ENCODE peak calls at places on chromosomes 16 and 17, in six cellular contexts. T is A549, X is K562, D is HepG2, M is SK-N-SH, S is GM12878. A is an unnamed sample.
A peak's percentile ranks its signal among the peaks of the same experiment; 100 is the strongest.

GRCh38 chr16:57941016-57941656 is 29.8 kb downstream of the CNGB1 start:
- DNase-seq in S (no peak), X (no peak), M (peak; percentile 86), T (no peak), D (no peak), A (no peak)

GRCh38 chr17:73196500-73196899 is 3.6 kb downstream of the COG1 start:
- DNase-seq in S (no peak), M (no peak), T (peak; percentile 61), X (no peak), D (no peak), A (no peak)

GRCh38 chr17:48639136-48639535 is 13.0 kb upstream of the HOXB9 start:
- DNase-seq in S (no peak), T (peak; percentile 45), M (no peak), D (no peak), X (peak; percentile 83), A (no peak)

GRCh38 chr17:14619821-14620220 is 318.9 kb downstream of the HS3ST3B1 start:
- DNase-seq in S (no peak), M (no peak), D (no peak), X (no peak), T (no peak), A (no peak)

GRCh38 chr16:69566437-69567030 is 768 bp downstream of the NFAT5 start:
- DNase-seq in X (peak; percentile 75), S (no peak), T (peak; percentile 79), D (peak; percentile 40), M (peak; percentile 69), A (peak; percentile 68)

GRCh38 chr17:10657866-10658265 is 757 bp upstream of the MYH3 start:
- DNase-seq in S (no peak), X (no peak), D (no peak), T (no peak), M (peak; percentile 35), A (no peak)

GRCh38 chr17:37774508-37774907 is 29.6 kb upstream of the HNF1B start:
- DNase-seq in X (no peak), M (no peak), T (no peak), S (peak; percentile 91), D (no peak), A (no peak)

GRCh38 chr16:75461575-75461974 is 2.9 kb downstream of the TMEM170A start:
- DNase-seq in M (no peak), X (no peak), D (no peak), T (no peak), S (no peak), A (no peak)

GRCh38 chr17:47717261-47717697 is 15.8 kb upstream of the TBX21 start:
- DNase-seq in X (peak; percentile 34), T (no peak), D (no peak), S (no peak), M (peak; percentile 64), A (no peak)

GRCh38 chr17:2694381-2695242 is 17.0 kb downstream of the CLUH start:
- DNase-seq in X (no peak), D (no peak), T (no peak), S (no peak), M (peak; percentile 39), A (no peak)

GRCh38 chr16:49649013-49649785 is 206.7 kb downstream of the ZNF423 start:
- DNase-seq in D (peak; percentile 10), M (no peak), X (no peak), T (no peak), S (no peak), A (no peak)

GRCh38 chr17:18119938-18120337 is 11.4 kb downstream of the MYO15A start:
- DNase-seq in T (no peak), S (no peak), D (no peak), X (no peak), M (no peak), A (no peak)

GRCh38 chr17:80751460-80752368 is 207.1 kb downstream of the RPTOR start:
- DNase-seq in T (no peak), X (no peak), S (no peak), D (peak; percentile 72), M (no peak), A (peak; percentile 58)

GRCh38 chr17:53949473-53950090 is 126.9 kb downstream of the KIF2B start:
- DNase-seq in T (no peak), X (no peak), D (no peak), M (no peak), S (no peak), A (no peak)

GRCh38 chr17:40551091-40551873 is 14.0 kb downstream of the CCR7 start:
- DNase-seq in X (no peak), M (no peak), D (peak; percentile 100), S (no peak), T (peak; percentile 99), A (peak; percentile 100)

GRCh38 chr16:87581867-87582220 is 20.5 kb upstream of the JPH3 start:
- DNase-seq in M (peak; percentile 58), T (peak; percentile 90), X (peak; percentile 77), S (no peak), D (peak; percentile 39), A (peak; percentile 98)

GRCh38 chr17:27473748-27474609 is 17.7 kb downstream of the KSR1 start:
- DNase-seq in X (peak; percentile 91), S (peak; percentile 97), M (no peak), D (no peak), T (no peak), A (no peak)

GRCh38 chr17:79459846-79460245 is 151.0 kb downstream of the RBFOX3 start:
- DNase-seq in D (no peak), T (no peak), X (no peak), M (no peak), S (no peak), A (no peak)

GRCh38 chr17:28173801-28174200 is 131.3 kb downstream of the NLK start:
- DNase-seq in D (no peak), T (no peak), X (no peak), S (no peak), M (no peak), A (no peak)

GRCh38 chr17:7850970-7851437 is 3.9 kb upstream of the TMEM88 start:
- DNase-seq in D (no peak), S (no peak), X (no peak), T (no peak), M (no peak), A (no peak)

GRCh38 chr17:21200590-21201301 is 13.2 kb downstream of the TMEM11 start:
- DNase-seq in M (no peak), S (no peak), D (no peak), X (no peak), T (no peak), A (no peak)

GRCh38 chr16:27314161-27314723 is 468 bp downstream of the IL4R start:
- DNase-seq in D (peak; percentile 63), M (peak; percentile 39), X (no peak), S (no peak), T (peak; percentile 68), A (peak; percentile 97)

GRCh38 chr17:74442670-74443515 is 11.0 kb downstream of the GPRC5C start:
- DNase-seq in M (peak; percentile 60), X (peak; percentile 62), D (peak; percentile 95), T (peak; percentile 66), S (no peak), A (no peak)

GRCh38 chr17:57154896-57155295 is 69.8 kb downstream of the AKAP1 start:
- DNase-seq in D (no peak), S (no peak), X (no peak), M (no peak), T (no peak), A (no peak)

GRCh38 chr17:31408586-31408985 is 17.1 kb downstream of the RAB11FIP4 start:
- DNase-seq in M (no peak), T (no peak), D (no peak), S (no peak), X (no peak), A (no peak)

GRCh38 chr16:28623172-28623711 is 13.4 kb upstream of the SULT1A1 start:
- DNase-seq in T (peak; percentile 32), X (no peak), D (no peak), S (no peak), M (no peak), A (no peak)

GRCh38 chr16:68658258-68658973 is 13.3 kb downstream of the CDH3 start:
- DNase-seq in D (no peak), X (no peak), M (no peak), T (peak; percentile 53), S (no peak), A (peak; percentile 50)

GRCh38 chr17:8150194-8151119 is 1.7 kb downstream of the PER1 start:
- DNase-seq in M (no peak), X (no peak), T (no peak), S (no peak), D (no peak), A (no peak)

GRCh38 chr16:4754865-4755264 is 12.1 kb downstream of the ZNF500 start:
- DNase-seq in M (no peak), S (no peak), T (no peak), D (no peak), X (no peak), A (no peak)

GRCh38 chr16:4753227-4753626 is 13.7 kb downstream of the ZNF500 start:
- DNase-seq in S (no peak), M (no peak), T (no peak), X (no peak), D (no peak), A (no peak)

GRCh38 chr16:4752351-4753100 is 14.4 kb downstream of the ZNF500 start:
- DNase-seq in D (no peak), T (no peak), M (no peak), S (no peak), X (no peak), A (no peak)

GRCh38 chr16:4760221-4760910 is 6.6 kb downstream of the ZNF500 start:
- DNase-seq in T (no peak), M (no peak), D (no peak), X (no peak), S (no peak), A (no peak)

GRCh38 chr16:4755687-4756086 is 11.3 kb downstream of the ZNF500 start:
- DNase-seq in T (no peak), S (no peak), M (no peak), D (no peak), X (no peak), A (no peak)
- TF ChIP-seq SMC3 in T (no peak), S (no peak), M (no peak), D (no peak), X (no peak), A (no peak)

GRCh38 chr17:32739722-32740121 is 137.2 kb downstream of the MYO1D start:
- DNase-seq in T (no peak), D (no peak), S (no peak), M (no peak), X (no peak), A (no peak)
- TF ChIP-seq SMC3 in T (no peak), D (no peak), S (no peak), M (no peak), X (no peak), A (no peak)

GRCh38 chr16:89545831-89546574 is 14.5 kb upstream of the RPL13 start:
- DNase-seq in X (no peak), T (no peak), D (peak; percentile 89), S (no peak), M (no peak), A (no peak)
- TF ChIP-seq SMC3 in X (no peak), T (no peak), D (no peak), S (no peak), M (no peak), A (no peak)

DNA sequence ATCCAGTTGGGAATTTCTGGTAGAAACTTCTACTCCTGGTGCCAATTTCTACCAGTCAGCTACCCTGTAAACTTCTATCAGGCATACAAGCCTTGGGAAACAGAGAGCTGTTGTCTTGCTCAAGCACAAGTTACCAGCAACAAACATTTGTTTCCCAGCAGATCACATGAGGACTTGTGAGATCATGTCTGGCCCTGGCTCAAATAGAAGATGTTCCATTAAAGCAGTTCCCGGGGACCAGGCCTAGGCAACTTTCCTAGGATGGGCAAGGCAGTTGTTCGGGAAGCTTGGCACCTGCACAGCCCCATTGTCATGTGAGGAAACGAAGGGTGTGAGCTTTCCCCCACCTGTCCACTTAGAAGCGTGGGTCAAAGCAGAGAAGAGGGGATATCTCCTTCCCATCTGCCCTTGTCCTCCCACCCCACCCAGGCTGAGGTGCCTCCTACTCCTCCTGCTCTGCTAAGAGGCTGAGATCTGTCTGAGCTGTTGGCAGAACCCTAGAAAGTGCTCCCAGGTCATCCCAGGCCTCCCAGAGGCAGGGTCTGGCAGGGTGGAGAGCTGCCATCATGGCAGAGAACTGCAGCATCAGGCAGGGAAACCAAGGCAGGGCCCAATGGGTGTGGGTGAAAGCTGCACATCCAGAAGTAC is 11.2 kb upstream of the SLC47A2 start:
- DNase-seq in S (no peak), M (no peak), T (peak; percentile 74), D (no peak), X (no peak), A (peak; percentile 68)
- TF ChIP-seq SMC3 in S (no peak), M (no peak), T (no peak), D (no peak), X (no peak), A (no peak)